ENCODE peak calls at places on chromosomes 13 and 19, in four cellular contexts. M is progenitor cell of endocrine pancreas, K is A172, R is astrocyte. I is an unnamed sample.

GRCh38 chr13:98353750-98354149 is 176.7 kb upstream of the RNF113B start:
- DNase-seq in M (no peak), K (no peak), R (peak; percentile 37), I (no peak)

GRCh38 chr19:14477417-14478112 is 2.4 kb upstream of the PTGER1 start:
- DNase-seq in M (no peak), K (no peak), R (no peak), I (no peak)

GRCh38 chr13:113172419-113172926 is 14.0 kb downstream of the PROZ start:
- DNase-seq in M (no peak), K (no peak), R (no peak), I (no peak)

GRCh38 chr19:4154571-4155312 is 1.3 kb downstream of the CREB3L3 start:
- DNase-seq in M (no peak), K (no peak), R (no peak), I (no peak)

GRCh38 chr13:70253411-70253810 is 145.2 kb upstream of the KLHL1 start:
- DNase-seq in M (no peak), K (no peak), R (peak; percentile 4), I (no peak)

GRCh38 chr19:1868971-1869370 is 5.6 kb upstream of the KLF16 start:
- DNase-seq in M (no peak), K (no peak), R (no peak), I (no peak)

GRCh38 chr19:43966079-43966694 is 15.2 kb downstream of the ZNF221 start:
- DNase-seq in M (no peak), K (no peak), R (no peak), I (no peak)

GRCh38 chr19:10724573-10725071 is 6.7 kb downstream of the DNM2 start:
- DNase-seq in M (no peak), K (no peak), R (no peak), I (no peak)

GRCh38 chr19:13154241-13154778 is 4.1 kb downstream of the IER2 start:
- DNase-seq in M (peak; percentile 40), K (peak; percentile 78), R (peak; percentile 92), I (peak; percentile 88)

GRCh38 chr19:46351241-46352041 is 4.6 kb downstream of the PPP5C start:
- DNase-seq in M (no peak), K (peak; percentile 47), R (peak; percentile 35), I (peak; percentile 65)

GRCh38 chr13:84607614-84608013 is 725.3 kb upstream of the SLITRK1 start:
- DNase-seq in M (no peak), K (peak; percentile 57), R (peak; percentile 86), I (peak; percentile 76)

GRCh38 chr13:99282264-99283231 is 24.4 kb upstream of the GPR18 start:
- DNase-seq in M (no peak), K (no peak), R (no peak), I (no peak)

GRCh38 chr13:89955773-89956172 is 1391.7 kb upstream of the MIR17HG start:
- DNase-seq in M (no peak), K (no peak), R (no peak), I (no peak)

GRCh38 chr19:45217193-45217956 is 27.8 kb downstream of the EXOC3L2 start:
- DNase-seq in M (no peak), K (no peak), R (no peak), I (no peak)

GRCh38 chr19:12187625-12188024 is 24.7 kb downstream of the ZNF136 start:
- DNase-seq in M (no peak), K (no peak), R (no peak), I (no peak)

GRCh38 chr13:87123987-87124784 is 547.0 kb upstream of the SLITRK5 start:
- DNase-seq in M (no peak), K (peak; percentile 99), R (peak; percentile 100), I (peak; percentile 100)

GRCh38 chr19:54035215-54036178 is 28.2 kb downstream of the VSTM1 start:
- DNase-seq in M (no peak), K (peak; percentile 96), R (peak; percentile 82), I (peak; percentile 82)

GRCh38 chr13:44969858-44970484 is 19.3 kb downstream of the NUFIP1 start:
- DNase-seq in M (no peak), K (peak; percentile 67), R (peak; percentile 39), I (peak; percentile 28)

GRCh38 chr13:30704596-30704995 is 30.7 kb upstream of the ALOX5AP start:
- DNase-seq in M (no peak), K (no peak), R (no peak), I (no peak)

GRCh38 chr13:24187185-24187584 is 26.7 kb downstream of the SPATA13 start:
- DNase-seq in M (no peak), K (no peak), R (peak; percentile 47), I (no peak)

GRCh38 chr19:1774999-1775772 is 21.9 kb downstream of the ONECUT3 start:
- DNase-seq in M (no peak), K (no peak), R (no peak), I (no peak)

GRCh38 chr13:112893570-112894422 is 75.2 kb upstream of the MCF2L start:
- DNase-seq in M (peak; percentile 70), K (no peak), R (no peak), I (peak; percentile 18)

GRCh38 chr13:41668130-41668757 is 210.9 kb downstream of the RGCC start:
- DNase-seq in M (peak; percentile 15), K (peak; percentile 79), R (peak; percentile 85), I (peak; percentile 78)

GRCh38 chr19:27891411-27891810 is 1321.5 kb downstream of the UQCRFS1 start:
- DNase-seq in M (no peak), K (no peak), R (no peak), I (no peak)

GRCh38 chr19:46847528-46847927 is 3.1 kb downstream of the AP2S1 start:
- DNase-seq in M (no peak), K (no peak), R (no peak), I (no peak)

GRCh38 chr19:29262085-29262484 is 49.1 kb upstream of the UQCRFS1 start:
- DNase-seq in M (no peak), K (no peak), R (no peak), I (no peak)

GRCh38 chr19:46159893-46160775 is 12.1 kb downstream of the IGFL2 start:
- DNase-seq in M (no peak), K (no peak), R (no peak), I (no peak)

GRCh38 chr13:39415403-39415802 is 187.6 kb downstream of the LHFPL6 start:
- DNase-seq in M (no peak), K (peak; percentile 11), R (no peak), I (peak; percentile 20)

GRCh38 chr19:2469102-2469914 is 6.6 kb upstream of the GADD45B start:
- DNase-seq in M (no peak), K (peak; percentile 96), R (peak; percentile 80), I (no peak)

GRCh38 chr19:51440846-51441409 is 17.3 kb downstream of the SIGLEC8 start:
- DNase-seq in M (no peak), K (peak; percentile 4), R (no peak), I (no peak)

GRCh38 chr19:5966215-5966614 is 11.7 kb downstream of the RANBP3 start:
- DNase-seq in M (no peak), K (no peak), R (peak; percentile 71), I (no peak)

GRCh38 chr19:6861683-6862286 is 25.6 kb upstream of the ADGRE1 start:
- DNase-seq in M (no peak), K (no peak), R (no peak), I (no peak)

GRCh38 chr19:47357788-47358680 is 8.9 kb downstream of the DHX34 start:
- DNase-seq in M (no peak), K (no peak), R (no peak), I (no peak)

GRCh38 chr13:32883501-32883900 is 132.7 kb upstream of the KL start:
- DNase-seq in M (no peak), K (peak; percentile 31), R (peak; percentile 51), I (no peak)

GRCh38 chr13:81381560-81381959 is 1040.6 kb upstream of the SPRY2 start:
- DNase-seq in M (no peak), K (no peak), R (no peak), I (no peak)

GRCh38 chr13:63085851-63086250 is 1670.2 kb upstream of the PCDH20 start:
- DNase-seq in M (no peak), K (no peak), R (no peak), I (no peak)

GRCh38 chr19:24073807-24074206 is 13.2 kb upstream of the ZNF254 start:
- DNase-seq in M (no peak), K (no peak), R (no peak), I (no peak)

GRCh38 chr13:20814224-20814910 is 40.6 kb upstream of the EEF1AKMT1 start:
- DNase-seq in M (no peak), K (peak; percentile 83), R (peak; percentile 92), I (peak; percentile 74)

GRCh38 chr19:17965370-17966114 is 1.4 kb upstream of the KCNN1 start:
- DNase-seq in M (no peak), K (no peak), R (no peak), I (no peak)

GRCh38 chr13:50691176-50691681 is 152.3 kb downstream of the DLEU7 start:
- DNase-seq in M (no peak), K (no peak), R (peak; percentile 29), I (no peak)